ENCODE peak calls at places on chromosomes 4 and X, in five cellular contexts. N is lower leg skin, L is IMR-90, A is body of pancreas, S is ovary. K is an unnamed sample.

GRCh38 chr4:183441276-183441675 is 3.2 kb upstream of the CDKN2AIP start:
- DNase-seq in S (no peak), L (no peak), A (no peak), N (no peak), K (no peak)

GRCh38 chrX:3599787-3600465 is 113.5 kb downstream of the PRKX start:
- DNase-seq in L (no peak), A (no peak), S (no peak), N (no peak), K (no peak)

GRCh38 chrX:133294126-133294525 is 76.0 kb upstream of the TFDP3 start:
- DNase-seq in S (no peak), L (no peak), N (no peak), A (no peak), K (no peak)

GRCh38 chrX:39162322-39162721 is 361.1 kb downstream of the MID1IP1 start:
- DNase-seq in N (no peak), L (no peak), S (peak; percentile 48), A (peak; percentile 29), K (peak; percentile 79)

GRCh38 chr4:182090186-182090585 is 153.0 kb upstream of the TENM3 start:
- DNase-seq in S (no peak), A (no peak), L (no peak), N (no peak), K (no peak)

GRCh38 chr4:12360391-12360790 is 931.7 kb upstream of the HS3ST1 start:
- DNase-seq in S (no peak), N (no peak), L (no peak), A (no peak), K (no peak)

GRCh38 chr4:2942532-2943363 is 20.5 kb downstream of the NOP14 start:
- DNase-seq in S (peak; percentile 20), A (no peak), L (no peak), N (peak; percentile 16), K (no peak)

GRCh38 chrX:23908219-23909003 is 605 bp downstream of the CXorf58 start:
- DNase-seq in S (no peak), A (peak; percentile 11), N (no peak), L (no peak), K (peak; percentile 14)

GRCh38 chr4:148090503-148091476 is 351.4 kb downstream of the NR3C2 start:
- DNase-seq in L (no peak), A (no peak), N (no peak), S (no peak), K (no peak)

GRCh38 chrX:48493890-48494364 is 14.9 kb upstream of the PORCN start:
- DNase-seq in A (peak; percentile 64), N (no peak), S (no peak), L (peak; percentile 38), K (peak; percentile 43)

GRCh38 chrX:125620715-125621587 is 301.3 kb downstream of the TEX13C start:
- DNase-seq in A (no peak), L (no peak), N (no peak), S (no peak), K (no peak)

GRCh38 chrX:56813318-56813837 is 84.3 kb downstream of the NBDY start:
- DNase-seq in A (peak; percentile 37), S (no peak), L (peak; percentile 31), N (peak; percentile 34), K (peak; percentile 76)

GRCh38 chrX:57103489-57103888 is 17.9 kb downstream of the SPIN2B start:
- DNase-seq in A (no peak), L (no peak), N (no peak), S (no peak), K (no peak)

GRCh38 chr4:7766661-7767345 is 172.9 kb downstream of the AFAP1 start:
- DNase-seq in N (no peak), A (no peak), S (no peak), L (no peak), K (no peak)

GRCh38 chrX:15564981-15565579 is 35.7 kb downstream of the ACE2 start:
- DNase-seq in A (peak; percentile 78), S (peak; percentile 40), N (peak; percentile 50), L (peak; percentile 44), K (peak; percentile 74)

GRCh38 chr4:70945046-70945445 is 42.9 kb downstream of the MOB1B start:
- DNase-seq in A (no peak), L (peak; percentile 36), N (no peak), S (no peak), K (no peak)

GRCh38 chr4:93217423-93217822 is 611.1 kb upstream of the ATOH1 start:
- DNase-seq in S (no peak), A (no peak), L (no peak), N (no peak), K (no peak)

GRCh38 chr4:33302298-33302697 is 2582.1 kb downstream of the PCDH7 start:
- DNase-seq in L (no peak), A (no peak), N (no peak), S (no peak), K (no peak)

GRCh38 chr4:95465010-95465409 is 83.8 kb downstream of the UNC5C start:
- DNase-seq in N (no peak), A (no peak), L (no peak), S (no peak), K (no peak)

GRCh38 chr4:174284181-174284886 is 623 bp downstream of the CEP44 start:
- DNase-seq in L (peak; percentile 71), S (no peak), A (no peak), N (no peak), K (peak; percentile 42)

GRCh38 chr4:173399016-173399415 is at the start of gene SCRG1:
- DNase-seq in N (no peak), A (no peak), L (peak; percentile 4), S (no peak), K (no peak)

GRCh38 chr4:28287837-28288236 is 1427.2 kb downstream of the STIM2 start:
- DNase-seq in L (peak; percentile 100), N (peak; percentile 37), A (no peak), S (no peak), K (no peak)

GRCh38 chr4:26069218-26069617 is 155.2 kb downstream of the SMIM20 start:
- DNase-seq in N (no peak), L (peak; percentile 47), A (no peak), S (no peak), K (peak; percentile 21)

GRCh38 chrX:11242704-11243103 is 50.5 kb upstream of the AMELX start:
- DNase-seq in L (no peak), N (no peak), S (no peak), A (no peak), K (no peak)

GRCh38 chr4:52751349-52751911 is at the start of gene ERVMER34-1:
- DNase-seq in S (peak; percentile 49), L (no peak), N (no peak), A (peak; percentile 85), K (no peak)

GRCh38 chrX:18994713-18995112 is 10.8 kb upstream of the PHKA2 start:
- DNase-seq in A (no peak), S (no peak), N (no peak), L (peak; percentile 90), K (no peak)

GRCh38 chr4:100177855-100178254 is 12.4 kb downstream of the DDIT4L start:
- DNase-seq in A (no peak), L (no peak), S (no peak), N (no peak), K (no peak)

GRCh38 chr4:182478475-182478874 is 235.3 kb downstream of the TENM3 start:
- DNase-seq in N (no peak), A (no peak), S (no peak), L (peak; percentile 59), K (peak; percentile 23)

GRCh38 chr4:139083533-139084424 is 68.2 kb downstream of the NOCT start:
- DNase-seq in A (peak; percentile 92), N (peak; percentile 83), L (peak; percentile 90), S (peak; percentile 83), K (peak; percentile 95)

GRCh38 chr4:139085141-139085540 is 69.6 kb downstream of the NOCT start:
- DNase-seq in N (no peak), S (no peak), A (no peak), L (peak; percentile 36), K (peak; percentile 42)

GRCh38 chr4:139082750-139083532 is 67.4 kb downstream of the NOCT start:
- DNase-seq in S (peak; percentile 96), A (peak; percentile 96), L (peak; percentile 97), N (peak; percentile 98), K (peak; percentile 96)

GRCh38 chr4:139078926-139079325 is 63.3 kb downstream of the NOCT start:
- DNase-seq in S (no peak), L (no peak), N (no peak), A (no peak), K (no peak)

DNA sequence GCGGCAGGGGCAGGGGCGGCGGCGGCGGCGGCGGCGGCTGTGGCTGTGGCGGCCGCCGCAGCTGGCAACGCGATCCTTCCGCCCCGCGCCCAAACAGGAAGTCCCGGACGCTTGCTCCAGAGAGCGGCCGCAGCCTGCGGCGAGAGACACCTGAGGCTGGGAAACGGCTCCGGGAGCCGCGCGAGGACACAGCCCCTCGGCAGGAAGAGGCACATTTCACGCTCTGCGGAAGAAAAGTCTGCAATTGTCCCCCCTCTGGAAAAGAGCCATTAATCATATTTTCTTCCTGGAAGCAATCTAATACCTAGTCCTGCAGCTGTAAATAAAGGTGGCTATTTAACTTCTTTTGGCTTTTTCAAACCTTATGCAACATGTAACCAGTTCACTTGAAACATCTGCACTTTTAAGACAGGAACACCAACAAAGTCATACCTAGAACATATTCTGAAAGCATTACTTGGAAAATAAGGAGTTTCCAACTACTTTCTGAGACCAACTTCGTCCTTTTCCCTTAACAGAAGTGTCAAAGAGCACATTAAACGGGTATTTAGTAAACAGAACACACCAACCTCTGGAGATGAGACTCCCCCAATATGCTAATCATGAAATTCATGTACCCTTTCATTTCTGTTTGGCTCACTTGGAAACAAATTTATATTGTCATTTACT is 69.0 kb downstream of the NOCT start:
- DNase-seq in N (no peak), L (no peak), S (no peak), A (no peak), K (peak; percentile 65)
- TF ChIP-seq POLR2A in N (no peak), L (no peak), S (no peak), A (peak; percentile 39), K (no peak)

GRCh38 chr4:10020871-10021676 is at the start of gene SLC2A9:
- DNase-seq in L (no peak), A (no peak), S (no peak), N (no peak), K (no peak)
- TF ChIP-seq POLR2A in L (no peak), A (no peak), S (no peak), N (no peak), K (no peak)

GRCh38 chr4:169464080-169464479 is 148.3 kb downstream of the NEK1 start:
- DNase-seq in L (no peak), A (no peak), S (no peak), N (no peak), K (no peak)
- TF ChIP-seq POLR2A in L (no peak), A (no peak), S (no peak), N (no peak), K (no peak)

GRCh38 chrX:74295102-74295501 is 8.9 kb upstream of the ZCCHC13 start:
- DNase-seq in S (no peak), N (no peak), A (no peak), L (no peak), K (no peak)

GRCh38 chrX:74291577-74291963 is 12.4 kb upstream of the ZCCHC13 start:
- DNase-seq in S (no peak), A (no peak), L (no peak), N (no peak), K (no peak)

GRCh38 chrX:74297766-74298165 is 6.2 kb upstream of the ZCCHC13 start:
- DNase-seq in A (no peak), L (no peak), S (no peak), N (no peak), K (no peak)

GRCh38 chrX:74291964-74292891 is 11.8 kb upstream of the ZCCHC13 start:
- DNase-seq in A (peak; percentile 91), L (peak; percentile 87), S (peak; percentile 86), N (peak; percentile 88), K (peak; percentile 94)

GRCh38 chrX:74293343-74293946 is 10.5 kb upstream of the ZCCHC13 start:
- DNase-seq in L (peak; percentile 73), S (peak; percentile 79), N (peak; percentile 58), A (peak; percentile 81), K (peak; percentile 85)
- TF ChIP-seq POLR2A in L (no peak), S (no peak), N (no peak), A (peak; percentile 64), K (peak; percentile 20)

K was measured in erythroblast.